ENCODE peak calls at places on chromosomes 4 and X, in six cellular contexts. D is OCI-LY7, Y is SK-N-SH, O is PC-3, K is hepatocyte, Q is HCT116. N is an unnamed sample.

GRCh38 chr4:3114377-3114776 is 39.9 kb downstream of the HTT start:
- DNase-seq in D (no peak), Y (no peak), O (no peak), K (no peak), Q (no peak), N (no peak)

GRCh38 chr4:186693159-186693815 is 30.4 kb downstream of the FAT1 start:
- DNase-seq in D (no peak), Y (no peak), O (peak; percentile 90), K (no peak), Q (peak; percentile 33), N (no peak)

GRCh38 chr4:109875106-109875505 is 27.2 kb downstream of the LRIT3 start:
- DNase-seq in D (no peak), Y (no peak), O (no peak), K (no peak), Q (no peak), N (no peak)

GRCh38 chr4:2255501-2256155 is 6.3 kb downstream of the MXD4 start:
- DNase-seq in D (no peak), Y (peak; percentile 53), O (no peak), K (peak; percentile 25), Q (no peak), N (no peak)

GRCh38 chr4:184437988-184438774 is 36.2 kb downstream of the IRF2 start:
- DNase-seq in D (peak; percentile 37), Y (no peak), O (no peak), K (no peak), Q (no peak), N (peak; percentile 44)

GRCh38 chr4:86521373-86521969 is 72.6 kb upstream of the PTPN13 start:
- DNase-seq in D (no peak), Y (no peak), O (peak; percentile 42), K (no peak), Q (no peak), N (no peak)

GRCh38 chr4:15286041-15286440 is 141.8 kb upstream of the C1QTNF7 start:
- DNase-seq in D (no peak), Y (no peak), O (no peak), K (no peak), Q (no peak), N (no peak)

GRCh38 chr4:26372525-26373172 is 51.8 kb downstream of the RBPJ start:
- DNase-seq in D (peak; percentile 80), Y (peak; percentile 51), O (peak; percentile 62), K (peak; percentile 68), Q (no peak), N (peak; percentile 65)

GRCh38 chrX:57134702-57135101 is 2.5 kb downstream of the SPIN2A start:
- DNase-seq in D (no peak), Y (no peak), O (peak; percentile 72), K (no peak), Q (no peak), N (no peak)

GRCh38 chrX:147476008-147476407 is 435.7 kb upstream of the FMR1 start:
- DNase-seq in D (no peak), Y (peak; percentile 1), O (peak; percentile 35), K (peak; percentile 38), Q (no peak), N (peak; percentile 67)

GRCh38 chr4:106690487-106690886 is 321.9 kb upstream of the GIMD1 start:
- DNase-seq in D (no peak), Y (no peak), O (peak; percentile 66), K (no peak), Q (no peak), N (no peak)

GRCh38 chr4:88284378-88285234 is at the start of gene PPM1K:
- DNase-seq in D (peak; percentile 99), Y (peak; percentile 95), O (peak; percentile 96), K (peak; percentile 100), Q (peak; percentile 94), N (peak; percentile 99)

GRCh38 chr4:154450971-154451370 is 40.6 kb downstream of the DCHS2 start:
- DNase-seq in D (no peak), Y (no peak), O (no peak), K (no peak), Q (no peak), N (no peak)

GRCh38 chr4:70915048-70915815 is 13.1 kb downstream of the MOB1B start:
- DNase-seq in D (no peak), Y (no peak), O (peak; percentile 88), K (no peak), Q (no peak), N (no peak)

GRCh38 chr4:153655928-153656327 is 28.2 kb upstream of the TLR2 start:
- DNase-seq in D (no peak), Y (no peak), O (no peak), K (no peak), Q (no peak), N (no peak)

GRCh38 chrX:105464611-105465010 is 244.1 kb upstream of the TEX13A start:
- DNase-seq in D (no peak), Y (no peak), O (no peak), K (no peak), Q (no peak), N (no peak)

GRCh38 chrX:153970398-153971123 is 1.1 kb downstream of the HCFC1 start:
- DNase-seq in D (peak; percentile 45), Y (peak; percentile 77), O (peak; percentile 39), K (peak; percentile 68), Q (no peak), N (peak; percentile 77)

GRCh38 chr4:71944956-71945355 is 86.8 kb upstream of the NPFFR2 start:
- DNase-seq in D (peak; percentile 14), Y (no peak), O (peak; percentile 65), K (no peak), Q (no peak), N (no peak)

GRCh38 chr4:122826000-122826595 is 533 bp upstream of the FGF2 start:
- DNase-seq in D (no peak), Y (peak; percentile 5), O (no peak), K (no peak), Q (no peak), N (no peak)

GRCh38 chr4:472881-473574 is 25.9 kb downstream of the ZNF721 start:
- DNase-seq in D (peak; percentile 88), Y (peak; percentile 36), O (no peak), K (no peak), Q (no peak), N (no peak)

GRCh38 chr4:89800012-89800516 is 36.9 kb downstream of the SNCA start:
- DNase-seq in D (no peak), Y (no peak), O (peak; percentile 72), K (no peak), Q (no peak), N (no peak)

GRCh38 chr4:3036131-3036952 is 38.0 kb downstream of the HTT-AS start:
- DNase-seq in D (no peak), Y (no peak), O (no peak), K (no peak), Q (no peak), N (no peak)

GRCh38 chrX:123961268-123962005 is at the start of gene STAG2:
- DNase-seq in D (peak; percentile 65), Y (peak; percentile 66), O (peak; percentile 79), K (peak; percentile 90), Q (peak; percentile 73), N (peak; percentile 86)

GRCh38 chrX:102858826-102859627 is 78.0 kb upstream of the RAB40AL start:
- DNase-seq in D (no peak), Y (no peak), O (peak; percentile 8), K (no peak), Q (no peak), N (no peak)

GRCh38 chrX:54721424-54721823 is 76.6 kb downstream of the ITIH6 start:
- DNase-seq in D (no peak), Y (no peak), O (peak; percentile 76), K (no peak), Q (peak; percentile 38), N (no peak)

GRCh38 chrX:8548446-8548845 is 83.8 kb downstream of the VCX3B start:
- DNase-seq in D (no peak), Y (no peak), O (no peak), K (no peak), Q (no peak), N (no peak)

GRCh38 chr4:121684016-121684415 is 12.8 kb downstream of the ANXA5 start:
- DNase-seq in D (no peak), Y (no peak), O (no peak), K (no peak), Q (no peak), N (no peak)
- H3K9me2 ChIP-seq in D (no peaks in the 10 kb centered on the region), Y (peaks cover 4% of the 10 kb centered on the region), O (no peaks in the 10 kb centered on the region), K (no peaks in the 10 kb centered on the region), Q (no peaks in the 10 kb centered on the region), N (no peaks in the 10 kb centered on the region)

GRCh38 chrX:51006068-51006467 is 95.5 kb downstream of the BMP15 start:
- DNase-seq in D (no peak), Y (no peak), O (no peak), K (no peak), Q (no peak), N (no peak)
- H2AFZ ChIP-seq in D (no peak overlapping the region), Y (no peak overlapping the region), O (no peak overlapping the region), K (no peak overlapping the region), Q (no peak overlapping the region), N (no peak overlapping the region)

DNA sequence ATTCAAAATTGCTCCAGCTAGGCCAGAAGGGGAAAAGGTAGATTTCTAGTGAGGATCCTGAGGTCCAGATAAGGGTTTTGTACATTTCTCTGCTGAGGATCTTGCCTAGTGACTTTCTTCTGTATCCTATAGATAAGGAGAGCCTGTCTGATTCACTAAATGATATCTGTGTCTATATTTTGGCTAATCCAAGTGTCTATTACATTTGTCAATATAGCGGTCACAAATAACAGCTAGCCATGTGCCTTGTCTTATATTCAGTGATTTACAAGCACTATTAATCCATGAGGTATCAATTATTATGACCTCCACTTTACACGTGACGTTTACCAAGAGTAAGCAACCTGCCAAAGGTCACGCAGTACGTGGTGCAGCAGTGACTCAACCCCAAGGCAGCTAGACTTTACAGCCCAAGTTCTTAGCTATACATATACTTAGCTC is 41.6 kb downstream of the TMEM165 start:
- DNase-seq in D (no peak), Y (no peak), O (peak; percentile 56), K (peak; percentile 67), Q (no peak), N (no peak)
- H3K36me3 ChIP-seq in D (peaks cover 49% of the 10 kb centered on the region), Y (peaks cover 87% of the 10 kb centered on the region), O (peaks cover 63% of the 10 kb centered on the region), K (no peaks in the 10 kb centered on the region), Q (peaks cover 29% of the 10 kb centered on the region), N (peaks cover 19% of the 10 kb centered on the region)

GRCh38 chr4:80254114-80254513 is 12.3 kb upstream of the FGF5 start:
- DNase-seq in D (no peak), Y (no peak), O (no peak), K (no peak), Q (no peak), N (no peak)

GRCh38 chr4:80253510-80253909 is 13.0 kb upstream of the FGF5 start:
- DNase-seq in D (no peak), Y (no peak), O (no peak), K (no peak), Q (no peak), N (no peak)

GRCh38 chr4:80257851-80258250 is 8.6 kb upstream of the FGF5 start:
- DNase-seq in D (no peak), Y (no peak), O (no peak), K (no peak), Q (no peak), N (no peak)

GRCh38 chr4:80252953-80253352 is 13.5 kb upstream of the FGF5 start:
- DNase-seq in D (no peak), Y (no peak), O (no peak), K (no peak), Q (no peak), N (no peak)

GRCh38 chr4:80255374-80256095 is 10.9 kb upstream of the FGF5 start:
- DNase-seq in D (no peak), Y (no peak), O (peak; percentile 8), K (no peak), Q (no peak), N (no peak)
- H3K9me2 ChIP-seq in D (no peaks in the 10 kb centered on the region), Y (no peaks in the 10 kb centered on the region), O (no peaks in the 10 kb centered on the region), K (no peaks in the 10 kb centered on the region), Q (no peaks in the 10 kb centered on the region), N (no peaks in the 10 kb centered on the region)

GRCh38 chrX:37776283-37776986 is 3.4 kb upstream of the CYBB start:
- DNase-seq in D (peak; percentile 77), Y (no peak), O (no peak), K (no peak), Q (no peak), N (peak; percentile 74)
- H2AFZ ChIP-seq in D (peak overlapping the region; percentile 55), Y (no peak overlapping the region), O (no peak overlapping the region), K (no peak overlapping the region), Q (no peak overlapping the region), N (peak overlapping the region; percentile 31)